ENCODE peak calls at places on chromosomes 12 and 14, in nine cellular contexts. P is stimulated activated CD4-positive, alpha-beta T cell treated with anti-CD3 and anti-CD28 coated beads, Interleukin-2, amount 100 ng/mL, for 24 hours; L is EL; O is hypothalamus; S is HTR-8/SVneo; Y is lower leg skin; Q is HT1080; W is GM20000; B is activated T-cell treated with anti-CD3 and anti-CD28 coated beads, Interleukin-2, amount 50 U/mL, for 72 hours. C is an unnamed sample.

GRCh38 chr14:52998376-52999010 is 47.6 kb upstream of the FERMT2 start:
- DNase-seq in P (no peak), L (peak; percentile 81), O (no peak), S (no peak), Y (no peak), Q (no peak), W (no peak), B (no peak), C (no peak)

GRCh38 chr12:23834076-23834475 is 115.4 kb downstream of the SOX5 start:
- DNase-seq in P (no peak), L (no peak), O (no peak), S (no peak), Y (no peak), Q (no peak), W (no peak), B (no peak), C (no peak)

GRCh38 chr12:125512541-125513298 is 447.5 kb downstream of the AACS start:
- DNase-seq in P (no peak), L (no peak), O (no peak), S (no peak), Y (no peak), Q (no peak), W (no peak), B (no peak), C (peak; percentile 33)

GRCh38 chr12:45433441-45433868 is 217.6 kb downstream of the ANO6 start:
- DNase-seq in P (no peak), L (no peak), O (no peak), S (no peak), Y (no peak), Q (no peak), W (no peak), B (no peak), C (no peak)

GRCh38 chr12:128820723-128821432 is 2.9 kb downstream of the SLC15A4 start:
- DNase-seq in P (no peak), L (no peak), O (peak; percentile 23), S (no peak), Y (no peak), Q (no peak), W (peak; percentile 84), B (no peak), C (peak; percentile 79)

GRCh38 chr12:38053655-38054464 is 262.7 kb upstream of the ALG10B start:
- DNase-seq in P (peak; percentile 9), L (no peak), O (no peak), S (no peak), Y (no peak), Q (peak; percentile 82), W (no peak), B (no peak), C (no peak)

GRCh38 chr14:32244404-32244803 is 41.3 kb upstream of the RNU6-8 start:
- DNase-seq in P (no peak), L (peak; percentile 15), O (no peak), S (no peak), Y (no peak), Q (peak; percentile 4), W (peak; percentile 7), B (no peak), C (no peak)

GRCh38 chr14:75647650-75648049 is 13.0 kb downstream of the ERG28 start:
- DNase-seq in P (no peak), L (no peak), O (no peak), S (no peak), Y (no peak), Q (no peak), W (no peak), B (no peak), C (no peak)

GRCh38 chr12:123397400-123397799 is 13.5 kb downstream of the KMT5A start:
- DNase-seq in P (no peak), L (no peak), O (no peak), S (no peak), Y (no peak), Q (no peak), W (no peak), B (no peak), C (no peak)

GRCh38 chr12:47799357-47799955 is 20.2 kb downstream of the HDAC7 start:
- DNase-seq in P (no peak), L (no peak), O (peak; percentile 73), S (no peak), Y (no peak), Q (no peak), W (no peak), B (no peak), C (no peak)

GRCh38 chr12:102799229-102799628 is 117.8 kb downstream of the PAH start:
- DNase-seq in P (no peak), L (no peak), O (no peak), S (no peak), Y (no peak), Q (no peak), W (no peak), B (no peak), C (no peak)

GRCh38 chr14:20802341-20803084 is at the start of gene RNASE1:
- DNase-seq in P (no peak), L (no peak), O (peak; percentile 76), S (no peak), Y (no peak), Q (peak; percentile 57), W (no peak), B (no peak), C (no peak)

GRCh38 chr14:21408152-21408551 is 24.3 kb upstream of the SUPT16H start:
- DNase-seq in P (no peak), L (peak; percentile 78), O (no peak), S (no peak), Y (no peak), Q (peak; percentile 69), W (no peak), B (no peak), C (no peak)

GRCh38 chr12:14936224-14936861 is 2.0 kb downstream of the ERP27 start:
- DNase-seq in P (no peak), L (no peak), O (no peak), S (no peak), Y (no peak), Q (peak; percentile 21), W (no peak), B (no peak), C (no peak)

GRCh38 chr12:74836567-74836966 is 298.9 kb downstream of the ATXN7L3B start:
- DNase-seq in P (no peak), L (no peak), O (no peak), S (no peak), Y (no peak), Q (no peak), W (no peak), B (no peak), C (no peak)

GRCh38 chr12:92676710-92677109 is 26.1 kb upstream of the PLEKHG7 start:
- DNase-seq in P (no peak), L (no peak), O (no peak), S (no peak), Y (no peak), Q (no peak), W (no peak), B (no peak), C (no peak)

GRCh38 chr12:113432976-113433375 is 10.8 kb downstream of the SDSL start:
- DNase-seq in P (no peak), L (no peak), O (no peak), S (no peak), Y (no peak), Q (no peak), W (no peak), B (no peak), C (no peak)

GRCh38 chr12:71958993-71959588 is 20.4 kb downstream of the TPH2 start:
- DNase-seq in P (no peak), L (peak; percentile 50), O (no peak), S (no peak), Y (no peak), Q (peak; percentile 52), W (no peak), B (no peak), C (no peak)

GRCh38 chr12:132171293-132171967 is 27.2 kb downstream of the NOC4L start:
- DNase-seq in P (no peak), L (no peak), O (no peak), S (no peak), Y (no peak), Q (no peak), W (no peak), B (no peak), C (no peak)

GRCh38 chr12:48973084-48973483 is 1.5 kb upstream of the WNT10B start:
- DNase-seq in P (no peak), L (no peak), O (no peak), S (no peak), Y (no peak), Q (no peak), W (peak; percentile 37), B (no peak), C (no peak)

GRCh38 chr12:13941258-13942249 is 39.8 kb downstream of the GRIN2B start:
- DNase-seq in P (no peak), L (peak; percentile 39), O (no peak), S (peak; percentile 5), Y (no peak), Q (peak; percentile 64), W (peak; percentile 56), B (peak; percentile 6), C (peak; percentile 25)

GRCh38 chr12:42945927-42946326 is 356.4 kb upstream of the PRICKLE1 start:
- DNase-seq in P (no peak), L (no peak), O (no peak), S (no peak), Y (no peak), Q (peak; percentile 60), W (no peak), B (no peak), C (no peak)

GRCh38 chr14:92986254-92987147 is 63.6 kb downstream of the CHGA start:
- DNase-seq in P (no peak), L (peak; percentile 82), O (peak; percentile 48), S (peak; percentile 37), Y (no peak), Q (peak; percentile 66), W (no peak), B (no peak), C (no peak)

GRCh38 chr14:20415723-20416622 is 2.7 kb upstream of the TEP1 start:
- DNase-seq in P (no peak), L (peak; percentile 64), O (no peak), S (peak; percentile 48), Y (peak; percentile 4), Q (peak; percentile 61), W (peak; percentile 64), B (peak; percentile 42), C (peak; percentile 53)

GRCh38 chr12:18576104-18576622 is 161.6 kb downstream of the PLCZ1 start:
- DNase-seq in P (no peak), L (peak; percentile 41), O (no peak), S (no peak), Y (no peak), Q (no peak), W (no peak), B (no peak), C (no peak)

GRCh38 chr14:103697601-103698379 is 17.5 kb downstream of the XRCC3 start:
- DNase-seq in P (no peak), L (no peak), O (no peak), S (no peak), Y (no peak), Q (no peak), W (no peak), B (no peak), C (no peak)

GRCh38 chr12:43288666-43289065 is 263.3 kb downstream of the ADAMTS20 start:
- DNase-seq in P (no peak), L (no peak), O (no peak), S (no peak), Y (no peak), Q (no peak), W (no peak), B (no peak), C (no peak)

GRCh38 chr12:106652510-106653015 is 69.8 kb downstream of the RFX4 start:
- DNase-seq in P (no peak), L (no peak), O (no peak), S (no peak), Y (no peak), Q (no peak), W (no peak), B (no peak), C (no peak)

GRCh38 chr14:64760146-64760755 is 56.0 kb downstream of the PLEKHG3 start:
- DNase-seq in P (peak; percentile 76), L (peak; percentile 46), O (peak; percentile 10), S (peak; percentile 92), Y (no peak), Q (peak; percentile 54), W (peak; percentile 80), B (peak; percentile 62), C (peak; percentile 62)

GRCh38 chr12:95877622-95878021 is 18.9 kb downstream of the SNRPF start:
- DNase-seq in P (no peak), L (no peak), O (no peak), S (no peak), Y (no peak), Q (peak; percentile 17), W (no peak), B (no peak), C (no peak)

GRCh38 chr12:1846421-1847405 is 26.3 kb downstream of the LRTM2 start:
- DNase-seq in P (no peak), L (no peak), O (no peak), S (no peak), Y (peak; percentile 80), Q (no peak), W (no peak), B (no peak), C (no peak)

C was measured in germinal center.